ENCODE peak calls at places on chromosome 6, in six cellular contexts. H, V, J, T, E and P are unnamed samples.

GRCh38 chr6:108693406-108694154 is 132.9 kb downstream of the FOXO3 start:
- DNase-seq in H (no peak), T (no peak), J (no peak), E (no peak), V (no peak), P (no peak)

GRCh38 chr6:108123946-108124345 is 41.9 kb upstream of the NR2E1 start:
- DNase-seq in E (no peak), V (no peak), H (no peak), T (no peak), J (no peak), P (no peak)

GRCh38 chr6:148973809-148974208 is 227.0 kb downstream of the UST start:
- DNase-seq in H (peak), E (no peak), J (no peak), T (no peak), V (peak), P (peak)

GRCh38 chr6:29227235-29227634 is 56.5 kb downstream of the OR2J2 start:
- DNase-seq in J (no peak), V (no peak), E (no peak), T (no peak), H (no peak), P (no peak)

GRCh38 chr6:52176550-52176949 is 9.6 kb upstream of the IL17A start:
- DNase-seq in T (no peak), H (no peak), J (no peak), E (no peak), V (no peak), P (no peak)

GRCh38 chr6:122778961-122779671 is 400 bp upstream of the FABP7 start:
- DNase-seq in T (no peak), E (no peak), J (no peak), H (peak), V (no peak), P (no peak)

GRCh38 chr6:32167154-32167760 is 2.9 kb downstream of the EGFL8 start:
- DNase-seq in J (no peak), H (no peak), T (no peak), E (no peak), V (no peak), P (no peak)

GRCh38 chr6:130602151-130602770 is 224.9 kb upstream of the SMLR1 start:
- DNase-seq in V (peak), T (no peak), H (peak), J (no peak), E (no peak), P (peak)

GRCh38 chr6:90086517-90086916 is 192.2 kb downstream of the GJA10 start:
- DNase-seq in E (no peak), T (no peak), H (peak), J (no peak), V (no peak), P (no peak)

GRCh38 chr6:56899753-56900152 is 55.2 kb upstream of the BEND6 start:
- DNase-seq in J (no peak), V (no peak), T (no peak), H (no peak), E (no peak), P (no peak)

GRCh38 chr6:140101367-140101766 is 726.9 kb upstream of the CITED2 start:
- DNase-seq in H (peak), V (peak), E (no peak), J (no peak), T (no peak), P (no peak)

GRCh38 chr6:166317261-166318212 is 9.3 kb upstream of the PRR18 start:
- DNase-seq in H (no peak), T (no peak), J (no peak), E (no peak), V (no peak), P (no peak)

GRCh38 chr6:138545621-138545980 is 46.3 kb upstream of the NHSL1 start:
- DNase-seq in T (peak), J (no peak), V (peak), H (peak), E (no peak), P (no peak)

GRCh38 chr6:108260126-108260808 is 573 bp downstream of the SNX3 start:
- DNase-seq in V (peak), E (no peak), T (peak), J (no peak), H (peak), P (peak)

GRCh38 chr6:45491048-45491447 is 113.3 kb upstream of the SUPT3H start:
- DNase-seq in V (no peak), T (no peak), J (no peak), H (no peak), E (no peak), P (no peak)

GRCh38 chr6:14305629-14306028 is 188.1 kb downstream of the CD83 start:
- DNase-seq in H (no peak), T (no peak), E (no peak), J (no peak), V (no peak), P (no peak)

GRCh38 chr6:43865947-43866346 is 95.9 kb downstream of the VEGFA start:
- DNase-seq in T (peak), J (no peak), H (no peak), E (no peak), V (no peak), P (no peak)

GRCh38 chr6:96466149-96466863 is 55.3 kb upstream of the UFL1 start:
- DNase-seq in E (no peak), J (no peak), V (no peak), T (no peak), H (peak), P (no peak)

GRCh38 chr6:17289491-17290106 is 8.4 kb downstream of the RBM24 start:
- DNase-seq in V (no peak), E (no peak), T (peak), H (no peak), J (no peak), P (peak)

GRCh38 chr6:44253307-44254101 is 3.8 kb downstream of the SLC35B2 start:
- DNase-seq in J (peak), V (no peak), E (no peak), H (no peak), T (no peak), P (no peak)